ENCODE peak calls at places on chromosomes 13 and 19, in seven cellular contexts. F is NCI-H510A treated with DMSO at 0.1 percent for 48 hours; S is stimulated activated CD8-positive, alpha-beta memory T cell treated with anti-CD3 and anti-CD28 coated beads, Interleukin-15, amount 100 ng/mL, for 4 hours; X is fibroblast of pulmonary artery; Y is activated effector memory CD4-positive, alpha-beta T cell treated with anti-CD3 and anti-CD28 coated beads, Interleukin-2, amount 50 U/mL, for 16 hours; G is GF-D8; W is A673. M is an unnamed sample.

GRCh38 chr13:51760592-51760991 is 43.4 kb downstream of the DHRS12 start:
- DNase-seq in F (no peak), S (no peak), X (no peak), Y (no peak), G (no peak), W (no peak), M (no peak)

GRCh38 chr13:106619688-106620555 is 52.0 kb upstream of the ARGLU1 start:
- DNase-seq in F (peak; percentile 80), S (no peak), X (peak; percentile 78), Y (no peak), G (peak; percentile 29), W (peak; percentile 78), M (no peak)

GRCh38 chr19:4662020-4662695 is 8.0 kb downstream of the MYDGF start:
- DNase-seq in F (no peak), S (no peak), X (no peak), Y (no peak), G (no peak), W (no peak), M (no peak)

GRCh38 chr19:6728346-6728745 is 7.9 kb upstream of the C3 start:
- DNase-seq in F (no peak), S (no peak), X (no peak), Y (no peak), G (peak; percentile 67), W (no peak), M (no peak)

GRCh38 chr13:99033814-99034213 is 56.0 kb upstream of the DOCK9 start:
- DNase-seq in F (peak; percentile 8), S (no peak), X (peak; percentile 61), Y (no peak), G (no peak), W (peak; percentile 61), M (no peak)

GRCh38 chr19:33175156-33175782 is 18.9 kb upstream of the LRP3 start:
- DNase-seq in F (no peak), S (no peak), X (no peak), Y (no peak), G (no peak), W (no peak), M (no peak)

GRCh38 chr19:42683917-42684513 is 56.3 kb downstream of the PSG3 start:
- DNase-seq in F (no peak), S (no peak), X (peak; percentile 50), Y (no peak), G (no peak), W (peak; percentile 33), M (no peak)

GRCh38 chr13:49655906-49656305 is 27.6 kb downstream of the ARL11 start:
- DNase-seq in F (no peak), S (no peak), X (no peak), Y (no peak), G (no peak), W (no peak), M (no peak)

GRCh38 chr13:81957121-81957520 is 1616.2 kb upstream of the SPRY2 start:
- DNase-seq in F (no peak), S (no peak), X (no peak), Y (no peak), G (no peak), W (no peak), M (no peak)

GRCh38 chr19:6467384-6467783 is 3.3 kb downstream of the CRB3 start:
- DNase-seq in F (no peak), S (no peak), X (no peak), Y (no peak), G (no peak), W (no peak), M (no peak)

GRCh38 chr13:113084943-113085540 is 20.5 kb upstream of the F7 start:
- DNase-seq in F (no peak), S (no peak), X (no peak), Y (no peak), G (no peak), W (no peak), M (no peak)

GRCh38 chr13:67133476-67133875 is 96.7 kb downstream of the PCDH9 start:
- DNase-seq in F (no peak), S (no peak), X (peak; percentile 30), Y (no peak), G (no peak), W (no peak), M (no peak)

GRCh38 chr13:77952737-77953136 is 34.1 kb upstream of the EDNRB start:
- DNase-seq in F (no peak), S (no peak), X (no peak), Y (no peak), G (no peak), W (no peak), M (no peak)

GRCh38 chr19:39539165-39539518 is 819 bp downstream of the EID2 start:
- DNase-seq in F (peak; percentile 11), S (no peak), X (peak; percentile 46), Y (no peak), G (no peak), W (no peak), M (no peak)

GRCh38 chr13:75480691-75481175 is 1.2 kb downstream of the TBC1D4 start:
- DNase-seq in F (peak; percentile 10), S (no peak), X (peak; percentile 46), Y (no peak), G (peak; percentile 60), W (peak; percentile 45), M (no peak)

GRCh38 chr13:80151016-80151415 is 189.9 kb downstream of the SPRY2 start:
- DNase-seq in F (no peak), S (no peak), X (no peak), Y (no peak), G (no peak), W (no peak), M (no peak)

GRCh38 chr19:18611327-18612050 is 1.2 kb upstream of the TMEM59L start:
- DNase-seq in F (no peak), S (no peak), X (no peak), Y (peak; percentile 71), G (no peak), W (no peak), M (no peak)